ENCODE peak calls at places on chromosomes 13 and 19, in eight cellular contexts. One of them, this sample, is unnamed.

GRCh38 chr19:40232949-40233810 is 6.7 kb upstream of the CCNP start:
- ATAC-seq in SK-N-SH treated with all-trans-retinoic acid at 6 μM for 48 hours: no peak
- ATAC-seq in activated CD8-positive, alpha-beta T cell treated with anti-CD3 and anti-CD28 coated beads, Interleukin-2, amount 10 ng/mL, durations not matched to agents 7 days and 5 days: no peak
- ATAC-seq in activated CD8-positive, alpha-beta memory T cell treated with anti-CD3 and anti-CD28 coated beads, Interleukin-2, amount 10 ng/mL, durations not matched to agents 7 days and 5 days: no peak
- ATAC-seq in left lung: no peak
- ATAC-seq in A549: no peak
- ATAC-seq in Right ventricle myocardium superior: no peak
- ATAC-seq in T-helper 17 cell: no peak
- ATAC-seq in this sample: no peak

GRCh38 chr13:25951831-25952230 is 100.0 kb downstream of the SHISA2 start:
- ATAC-seq in SK-N-SH treated with all-trans-retinoic acid at 6 μM for 48 hours: no peak
- ATAC-seq in activated CD8-positive, alpha-beta T cell treated with anti-CD3 and anti-CD28 coated beads, Interleukin-2, amount 10 ng/mL, durations not matched to agents 7 days and 5 days: no peak
- ATAC-seq in activated CD8-positive, alpha-beta memory T cell treated with anti-CD3 and anti-CD28 coated beads, Interleukin-2, amount 10 ng/mL, durations not matched to agents 7 days and 5 days: no peak
- ATAC-seq in left lung: no peak
- ATAC-seq in A549: no peak
- ATAC-seq in Right ventricle myocardium superior: no peak
- ATAC-seq in T-helper 17 cell: no peak
- ATAC-seq in this sample: no peak

GRCh38 chr19:29583196-29584006 is 22.7 kb upstream of the POP4 start:
- ATAC-seq in SK-N-SH treated with all-trans-retinoic acid at 6 μM for 48 hours: peak
- ATAC-seq in activated CD8-positive, alpha-beta T cell treated with anti-CD3 and anti-CD28 coated beads, Interleukin-2, amount 10 ng/mL, durations not matched to agents 7 days and 5 days: no peak
- ATAC-seq in activated CD8-positive, alpha-beta memory T cell treated with anti-CD3 and anti-CD28 coated beads, Interleukin-2, amount 10 ng/mL, durations not matched to agents 7 days and 5 days: no peak
- ATAC-seq in left lung: no peak
- ATAC-seq in A549: no peak
- ATAC-seq in Right ventricle myocardium superior: no peak
- ATAC-seq in T-helper 17 cell: no peak
- ATAC-seq in this sample: no peak

GRCh38 chr13:46641274-46642081 is 88.5 kb downstream of the LRCH1 start:
- ATAC-seq in SK-N-SH treated with all-trans-retinoic acid at 6 μM for 48 hours: no peak
- ATAC-seq in activated CD8-positive, alpha-beta T cell treated with anti-CD3 and anti-CD28 coated beads, Interleukin-2, amount 10 ng/mL, durations not matched to agents 7 days and 5 days: no peak
- ATAC-seq in activated CD8-positive, alpha-beta memory T cell treated with anti-CD3 and anti-CD28 coated beads, Interleukin-2, amount 10 ng/mL, durations not matched to agents 7 days and 5 days: no peak
- ATAC-seq in left lung: peak
- ATAC-seq in A549: no peak
- ATAC-seq in Right ventricle myocardium superior: peak
- ATAC-seq in T-helper 17 cell: no peak
- ATAC-seq in this sample: peak

GRCh38 chr13:77067519-77067918 is 40.6 kb upstream of the FBXL3 start:
- ATAC-seq in SK-N-SH treated with all-trans-retinoic acid at 6 μM for 48 hours: no peak
- ATAC-seq in activated CD8-positive, alpha-beta T cell treated with anti-CD3 and anti-CD28 coated beads, Interleukin-2, amount 10 ng/mL, durations not matched to agents 7 days and 5 days: no peak
- ATAC-seq in activated CD8-positive, alpha-beta memory T cell treated with anti-CD3 and anti-CD28 coated beads, Interleukin-2, amount 10 ng/mL, durations not matched to agents 7 days and 5 days: no peak
- ATAC-seq in left lung: no peak
- ATAC-seq in A549: no peak
- ATAC-seq in Right ventricle myocardium superior: peak
- ATAC-seq in T-helper 17 cell: no peak
- ATAC-seq in this sample: no peak

GRCh38 chr13:44088911-44089851 is 209.5 kb downstream of the LACC1 start:
- ATAC-seq in SK-N-SH treated with all-trans-retinoic acid at 6 μM for 48 hours: no peak
- ATAC-seq in activated CD8-positive, alpha-beta T cell treated with anti-CD3 and anti-CD28 coated beads, Interleukin-2, amount 10 ng/mL, durations not matched to agents 7 days and 5 days: peak
- ATAC-seq in activated CD8-positive, alpha-beta memory T cell treated with anti-CD3 and anti-CD28 coated beads, Interleukin-2, amount 10 ng/mL, durations not matched to agents 7 days and 5 days: no peak
- ATAC-seq in left lung: no peak
- ATAC-seq in A549: no peak
- ATAC-seq in Right ventricle myocardium superior: no peak
- ATAC-seq in T-helper 17 cell: peak
- ATAC-seq in this sample: peak

GRCh38 chr19:45878043-45878794 is 7.7 kb downstream of the IRF2BP1 start:
- ATAC-seq in SK-N-SH treated with all-trans-retinoic acid at 6 μM for 48 hours: no peak
- ATAC-seq in activated CD8-positive, alpha-beta T cell treated with anti-CD3 and anti-CD28 coated beads, Interleukin-2, amount 10 ng/mL, durations not matched to agents 7 days and 5 days: no peak
- ATAC-seq in activated CD8-positive, alpha-beta memory T cell treated with anti-CD3 and anti-CD28 coated beads, Interleukin-2, amount 10 ng/mL, durations not matched to agents 7 days and 5 days: no peak
- ATAC-seq in left lung: peak
- ATAC-seq in A549: no peak
- ATAC-seq in Right ventricle myocardium superior: no peak
- ATAC-seq in T-helper 17 cell: no peak
- ATAC-seq in this sample: no peak

GRCh38 chr19:42207767-42208259 is 9.7 kb downstream of the DEDD2 start:
- ATAC-seq in SK-N-SH treated with all-trans-retinoic acid at 6 μM for 48 hours: peak
- ATAC-seq in activated CD8-positive, alpha-beta T cell treated with anti-CD3 and anti-CD28 coated beads, Interleukin-2, amount 10 ng/mL, durations not matched to agents 7 days and 5 days: peak
- ATAC-seq in activated CD8-positive, alpha-beta memory T cell treated with anti-CD3 and anti-CD28 coated beads, Interleukin-2, amount 10 ng/mL, durations not matched to agents 7 days and 5 days: peak
- ATAC-seq in left lung: peak
- ATAC-seq in A549: peak
- ATAC-seq in Right ventricle myocardium superior: peak
- ATAC-seq in T-helper 17 cell: peak
- ATAC-seq in this sample: no peak

GRCh38 chr19:20078696-20079095 is 896 bp downstream of the ZNF90 start:
- ATAC-seq in SK-N-SH treated with all-trans-retinoic acid at 6 μM for 48 hours: peak
- ATAC-seq in activated CD8-positive, alpha-beta T cell treated with anti-CD3 and anti-CD28 coated beads, Interleukin-2, amount 10 ng/mL, durations not matched to agents 7 days and 5 days: no peak
- ATAC-seq in activated CD8-positive, alpha-beta memory T cell treated with anti-CD3 and anti-CD28 coated beads, Interleukin-2, amount 10 ng/mL, durations not matched to agents 7 days and 5 days: no peak
- ATAC-seq in left lung: peak
- ATAC-seq in A549: no peak
- ATAC-seq in Right ventricle myocardium superior: peak
- ATAC-seq in T-helper 17 cell: no peak
- ATAC-seq in this sample: no peak

GRCh38 chr13:110706570-110707378 is 858 bp upstream of the CARS2 start:
- ATAC-seq in SK-N-SH treated with all-trans-retinoic acid at 6 μM for 48 hours: no peak
- ATAC-seq in activated CD8-positive, alpha-beta T cell treated with anti-CD3 and anti-CD28 coated beads, Interleukin-2, amount 10 ng/mL, durations not matched to agents 7 days and 5 days: no peak
- ATAC-seq in activated CD8-positive, alpha-beta memory T cell treated with anti-CD3 and anti-CD28 coated beads, Interleukin-2, amount 10 ng/mL, durations not matched to agents 7 days and 5 days: peak
- ATAC-seq in left lung: no peak
- ATAC-seq in A549: no peak
- ATAC-seq in Right ventricle myocardium superior: no peak
- ATAC-seq in T-helper 17 cell: no peak
- ATAC-seq in this sample: no peak

GRCh38 chr13:31150315-31150985 is 11.3 kb downstream of the HSPH1 start:
- ATAC-seq in SK-N-SH treated with all-trans-retinoic acid at 6 μM for 48 hours: no peak
- ATAC-seq in activated CD8-positive, alpha-beta T cell treated with anti-CD3 and anti-CD28 coated beads, Interleukin-2, amount 10 ng/mL, durations not matched to agents 7 days and 5 days: peak
- ATAC-seq in activated CD8-positive, alpha-beta memory T cell treated with anti-CD3 and anti-CD28 coated beads, Interleukin-2, amount 10 ng/mL, durations not matched to agents 7 days and 5 days: no peak
- ATAC-seq in left lung: peak
- ATAC-seq in A549: no peak
- ATAC-seq in Right ventricle myocardium superior: no peak
- ATAC-seq in T-helper 17 cell: no peak
- ATAC-seq in this sample: no peak

GRCh38 chr13:29227560-29227959 is 367.9 kb downstream of the SLC7A1 start:
- ATAC-seq in SK-N-SH treated with all-trans-retinoic acid at 6 μM for 48 hours: no peak
- ATAC-seq in activated CD8-positive, alpha-beta T cell treated with anti-CD3 and anti-CD28 coated beads, Interleukin-2, amount 10 ng/mL, durations not matched to agents 7 days and 5 days: no peak
- ATAC-seq in activated CD8-positive, alpha-beta memory T cell treated with anti-CD3 and anti-CD28 coated beads, Interleukin-2, amount 10 ng/mL, durations not matched to agents 7 days and 5 days: no peak
- ATAC-seq in left lung: peak
- ATAC-seq in A549: no peak
- ATAC-seq in Right ventricle myocardium superior: peak
- ATAC-seq in T-helper 17 cell: no peak
- ATAC-seq in this sample: no peak

GRCh38 chr13:59823495-59823894 is 340.2 kb downstream of the DIAPH3 start:
- ATAC-seq in SK-N-SH treated with all-trans-retinoic acid at 6 μM for 48 hours: peak
- ATAC-seq in activated CD8-positive, alpha-beta T cell treated with anti-CD3 and anti-CD28 coated beads, Interleukin-2, amount 10 ng/mL, durations not matched to agents 7 days and 5 days: no peak
- ATAC-seq in activated CD8-positive, alpha-beta memory T cell treated with anti-CD3 and anti-CD28 coated beads, Interleukin-2, amount 10 ng/mL, durations not matched to agents 7 days and 5 days: no peak
- ATAC-seq in left lung: no peak
- ATAC-seq in A549: no peak
- ATAC-seq in Right ventricle myocardium superior: no peak
- ATAC-seq in T-helper 17 cell: no peak
- ATAC-seq in this sample: no peak

GRCh38 chr19:37979547-37980082 is 72.6 kb downstream of the SIPA1L3 start:
- ATAC-seq in SK-N-SH treated with all-trans-retinoic acid at 6 μM for 48 hours: peak
- ATAC-seq in activated CD8-positive, alpha-beta T cell treated with anti-CD3 and anti-CD28 coated beads, Interleukin-2, amount 10 ng/mL, durations not matched to agents 7 days and 5 days: no peak
- ATAC-seq in activated CD8-positive, alpha-beta memory T cell treated with anti-CD3 and anti-CD28 coated beads, Interleukin-2, amount 10 ng/mL, durations not matched to agents 7 days and 5 days: no peak
- ATAC-seq in left lung: peak
- ATAC-seq in A549: peak
- ATAC-seq in Right ventricle myocardium superior: no peak
- ATAC-seq in T-helper 17 cell: no peak
- ATAC-seq in this sample: peak

GRCh38 chr13:37944476-37945442 is 75.2 kb upstream of the TRPC4 start:
- ATAC-seq in SK-N-SH treated with all-trans-retinoic acid at 6 μM for 48 hours: no peak
- ATAC-seq in activated CD8-positive, alpha-beta T cell treated with anti-CD3 and anti-CD28 coated beads, Interleukin-2, amount 10 ng/mL, durations not matched to agents 7 days and 5 days: no peak
- ATAC-seq in activated CD8-positive, alpha-beta memory T cell treated with anti-CD3 and anti-CD28 coated beads, Interleukin-2, amount 10 ng/mL, durations not matched to agents 7 days and 5 days: no peak
- ATAC-seq in left lung: no peak
- ATAC-seq in A549: no peak
- ATAC-seq in Right ventricle myocardium superior: no peak
- ATAC-seq in T-helper 17 cell: no peak
- ATAC-seq in this sample: no peak

GRCh38 chr19:41025871-41026270 is 34.8 kb downstream of the CYP2B6 start:
- ATAC-seq in SK-N-SH treated with all-trans-retinoic acid at 6 μM for 48 hours: no peak
- ATAC-seq in activated CD8-positive, alpha-beta T cell treated with anti-CD3 and anti-CD28 coated beads, Interleukin-2, amount 10 ng/mL, durations not matched to agents 7 days and 5 days: no peak
- ATAC-seq in activated CD8-positive, alpha-beta memory T cell treated with anti-CD3 and anti-CD28 coated beads, Interleukin-2, amount 10 ng/mL, durations not matched to agents 7 days and 5 days: no peak
- ATAC-seq in left lung: no peak
- ATAC-seq in A549: peak
- ATAC-seq in Right ventricle myocardium superior: no peak
- ATAC-seq in T-helper 17 cell: no peak
- ATAC-seq in this sample: no peak

GRCh38 chr19:35095667-35096368 is 19.8 kb upstream of the FXYD3 start:
- ATAC-seq in SK-N-SH treated with all-trans-retinoic acid at 6 μM for 48 hours: peak
- ATAC-seq in activated CD8-positive, alpha-beta T cell treated with anti-CD3 and anti-CD28 coated beads, Interleukin-2, amount 10 ng/mL, durations not matched to agents 7 days and 5 days: no peak
- ATAC-seq in activated CD8-positive, alpha-beta memory T cell treated with anti-CD3 and anti-CD28 coated beads, Interleukin-2, amount 10 ng/mL, durations not matched to agents 7 days and 5 days: no peak
- ATAC-seq in left lung: no peak
- ATAC-seq in A549: peak
- ATAC-seq in Right ventricle myocardium superior: no peak
- ATAC-seq in T-helper 17 cell: no peak
- ATAC-seq in this sample: no peak

GRCh38 chr13:24076124-24076523 is 84.4 kb upstream of the SPATA13 start:
- ATAC-seq in SK-N-SH treated with all-trans-retinoic acid at 6 μM for 48 hours: no peak
- ATAC-seq in activated CD8-positive, alpha-beta T cell treated with anti-CD3 and anti-CD28 coated beads, Interleukin-2, amount 10 ng/mL, durations not matched to agents 7 days and 5 days: no peak
- ATAC-seq in activated CD8-positive, alpha-beta memory T cell treated with anti-CD3 and anti-CD28 coated beads, Interleukin-2, amount 10 ng/mL, durations not matched to agents 7 days and 5 days: no peak
- ATAC-seq in left lung: peak
- ATAC-seq in A549: peak
- ATAC-seq in Right ventricle myocardium superior: no peak
- ATAC-seq in T-helper 17 cell: no peak
- ATAC-seq in this sample: no peak

GRCh38 chr19:4130635-4131438 is 6.9 kb upstream of the MAP2K2 start:
- ATAC-seq in SK-N-SH treated with all-trans-retinoic acid at 6 μM for 48 hours: peak
- ATAC-seq in activated CD8-positive, alpha-beta T cell treated with anti-CD3 and anti-CD28 coated beads, Interleukin-2, amount 10 ng/mL, durations not matched to agents 7 days and 5 days: no peak
- ATAC-seq in activated CD8-positive, alpha-beta memory T cell treated with anti-CD3 and anti-CD28 coated beads, Interleukin-2, amount 10 ng/mL, durations not matched to agents 7 days and 5 days: no peak
- ATAC-seq in left lung: peak
- ATAC-seq in A549: peak
- ATAC-seq in Right ventricle myocardium superior: no peak
- ATAC-seq in T-helper 17 cell: no peak
- ATAC-seq in this sample: no peak

GRCh38 chr13:28719227-28719562 is 425 bp upstream of the SLC46A3 start:
- ATAC-seq in SK-N-SH treated with all-trans-retinoic acid at 6 μM for 48 hours: no peak
- ATAC-seq in activated CD8-positive, alpha-beta T cell treated with anti-CD3 and anti-CD28 coated beads, Interleukin-2, amount 10 ng/mL, durations not matched to agents 7 days and 5 days: no peak
- ATAC-seq in activated CD8-positive, alpha-beta memory T cell treated with anti-CD3 and anti-CD28 coated beads, Interleukin-2, amount 10 ng/mL, durations not matched to agents 7 days and 5 days: no peak
- ATAC-seq in left lung: no peak
- ATAC-seq in A549: peak
- ATAC-seq in Right ventricle myocardium superior: no peak
- ATAC-seq in T-helper 17 cell: no peak
- ATAC-seq in this sample: no peak

GRCh38 chr13:35475960-35476943 is at the start of gene MAB21L1:
- ATAC-seq in SK-N-SH treated with all-trans-retinoic acid at 6 μM for 48 hours: peak
- ATAC-seq in activated CD8-positive, alpha-beta T cell treated with anti-CD3 and anti-CD28 coated beads, Interleukin-2, amount 10 ng/mL, durations not matched to agents 7 days and 5 days: peak
- ATAC-seq in activated CD8-positive, alpha-beta memory T cell treated with anti-CD3 and anti-CD28 coated beads, Interleukin-2, amount 10 ng/mL, durations not matched to agents 7 days and 5 days: no peak
- ATAC-seq in left lung: peak
- ATAC-seq in A549: no peak
- ATAC-seq in Right ventricle myocardium superior: peak
- ATAC-seq in T-helper 17 cell: no peak
- ATAC-seq in this sample: peak

GRCh38 chr19:2109278-2109864 is 12.7 kb downstream of the IZUMO4 start:
- ATAC-seq in SK-N-SH treated with all-trans-retinoic acid at 6 μM for 48 hours: no peak
- ATAC-seq in activated CD8-positive, alpha-beta T cell treated with anti-CD3 and anti-CD28 coated beads, Interleukin-2, amount 10 ng/mL, durations not matched to agents 7 days and 5 days: no peak
- ATAC-seq in activated CD8-positive, alpha-beta memory T cell treated with anti-CD3 and anti-CD28 coated beads, Interleukin-2, amount 10 ng/mL, durations not matched to agents 7 days and 5 days: no peak
- ATAC-seq in left lung: no peak
- ATAC-seq in A549: no peak
- ATAC-seq in Right ventricle myocardium superior: no peak
- ATAC-seq in T-helper 17 cell: no peak
- ATAC-seq in this sample: no peak

GRCh38 chr13:95707035-95707434 is 30.1 kb downstream of the DNAJC3 start:
- ATAC-seq in SK-N-SH treated with all-trans-retinoic acid at 6 μM for 48 hours: no peak
- ATAC-seq in activated CD8-positive, alpha-beta T cell treated with anti-CD3 and anti-CD28 coated beads, Interleukin-2, amount 10 ng/mL, durations not matched to agents 7 days and 5 days: peak
- ATAC-seq in activated CD8-positive, alpha-beta memory T cell treated with anti-CD3 and anti-CD28 coated beads, Interleukin-2, amount 10 ng/mL, durations not matched to agents 7 days and 5 days: peak
- ATAC-seq in left lung: no peak
- ATAC-seq in A549: no peak
- ATAC-seq in Right ventricle myocardium superior: no peak
- ATAC-seq in T-helper 17 cell: no peak
- ATAC-seq in this sample: peak

GRCh38 chr19:48737360-48737998 is 2.9 kb downstream of the RASIP1 start:
- ATAC-seq in SK-N-SH treated with all-trans-retinoic acid at 6 μM for 48 hours: no peak
- ATAC-seq in activated CD8-positive, alpha-beta T cell treated with anti-CD3 and anti-CD28 coated beads, Interleukin-2, amount 10 ng/mL, durations not matched to agents 7 days and 5 days: no peak
- ATAC-seq in activated CD8-positive, alpha-beta memory T cell treated with anti-CD3 and anti-CD28 coated beads, Interleukin-2, amount 10 ng/mL, durations not matched to agents 7 days and 5 days: no peak
- ATAC-seq in left lung: no peak
- ATAC-seq in A549: no peak
- ATAC-seq in Right ventricle myocardium superior: no peak
- ATAC-seq in T-helper 17 cell: no peak
- ATAC-seq in this sample: no peak

GRCh38 chr19:37905936-37906867 is at the start of gene WDR87:
- ATAC-seq in SK-N-SH treated with all-trans-retinoic acid at 6 μM for 48 hours: peak
- ATAC-seq in activated CD8-positive, alpha-beta T cell treated with anti-CD3 and anti-CD28 coated beads, Interleukin-2, amount 10 ng/mL, durations not matched to agents 7 days and 5 days: peak
- ATAC-seq in activated CD8-positive, alpha-beta memory T cell treated with anti-CD3 and anti-CD28 coated beads, Interleukin-2, amount 10 ng/mL, durations not matched to agents 7 days and 5 days: peak
- ATAC-seq in left lung: peak
- ATAC-seq in A549: peak
- ATAC-seq in Right ventricle myocardium superior: peak
- ATAC-seq in T-helper 17 cell: peak
- ATAC-seq in this sample: peak

GRCh38 chr19:29680447-29680846 is 15.2 kb downstream of the PLEKHF1 start:
- ATAC-seq in SK-N-SH treated with all-trans-retinoic acid at 6 μM for 48 hours: no peak
- ATAC-seq in activated CD8-positive, alpha-beta T cell treated with anti-CD3 and anti-CD28 coated beads, Interleukin-2, amount 10 ng/mL, durations not matched to agents 7 days and 5 days: peak
- ATAC-seq in activated CD8-positive, alpha-beta memory T cell treated with anti-CD3 and anti-CD28 coated beads, Interleukin-2, amount 10 ng/mL, durations not matched to agents 7 days and 5 days: peak
- ATAC-seq in left lung: no peak
- ATAC-seq in A549: peak
- ATAC-seq in Right ventricle myocardium superior: no peak
- ATAC-seq in T-helper 17 cell: peak
- ATAC-seq in this sample: peak

GRCh38 chr13:105611424-105611823 is 924.0 kb downstream of the EFNB2 start:
- ATAC-seq in SK-N-SH treated with all-trans-retinoic acid at 6 μM for 48 hours: peak
- ATAC-seq in activated CD8-positive, alpha-beta T cell treated with anti-CD3 and anti-CD28 coated beads, Interleukin-2, amount 10 ng/mL, durations not matched to agents 7 days and 5 days: no peak
- ATAC-seq in activated CD8-positive, alpha-beta memory T cell treated with anti-CD3 and anti-CD28 coated beads, Interleukin-2, amount 10 ng/mL, durations not matched to agents 7 days and 5 days: no peak
- ATAC-seq in left lung: no peak
- ATAC-seq in A549: no peak
- ATAC-seq in Right ventricle myocardium superior: no peak
- ATAC-seq in T-helper 17 cell: no peak
- ATAC-seq in this sample: no peak

This sample was measured in stimulated activated memory B cell treated with anti-CD40 and anti-IgM and Interleukin-4, amounts not matched to agents 10 μg/mL and 1 μg/mL and 100 μg/mL, for 72 hours.